ENCODE peak calls at places on chromosomes 12 and 14, in nine cellular contexts. J is islet precursor cell; D is retina; S is NCI-H1092 treated with DMSO at 0.1 percent for 48 hours; G is midbrain; I is OCI-LY7; E is stimulated activated CD4-positive, alpha-beta T cell treated with anti-CD3 and anti-CD28 coated beads, TNF-alpha, amount 100 ng/mL, for 4 hours; C is endothelial cell; A is gastrocnemius medialis. O is an unnamed sample.

GRCh38 chr14:64770751-64771150 is 66.5 kb downstream of the PLEKHG3 start:
- DNase-seq in J (no peak), D (no peak), S (no peak), G (no peak), I (no peak), E (no peak), C (no peak), A (no peak), O (no peak)

GRCh38 chr14:95675486-95675885 is 10.7 kb upstream of the TCL1B start:
- DNase-seq in J (no peak), D (peak; percentile 74), S (no peak), G (no peak), I (no peak), E (no peak), C (no peak), A (no peak), O (no peak)

GRCh38 chr12:104138747-104139186 is 757 bp upstream of the NFYB start:
- DNase-seq in J (peak; percentile 66), D (no peak), S (no peak), G (no peak), I (no peak), E (no peak), C (peak; percentile 10), A (peak; percentile 6), O (no peak)

GRCh38 chr12:68630598-68630997 is 19.9 kb downstream of the RAP1B start:
- DNase-seq in J (no peak), D (no peak), S (no peak), G (no peak), I (peak; percentile 53), E (no peak), C (no peak), A (no peak), O (no peak)

GRCh38 chr14:88682495-88683114 is 110.1 kb downstream of the EML5 start:
- DNase-seq in J (peak; percentile 89), D (no peak), S (no peak), G (no peak), I (no peak), E (no peak), C (no peak), A (no peak), O (peak; percentile 2)

GRCh38 chr12:105444809-105445102 is 114.3 kb downstream of the C12orf75 start:
- DNase-seq in J (no peak), D (no peak), S (no peak), G (no peak), I (no peak), E (no peak), C (no peak), A (no peak), O (no peak)

GRCh38 chr14:50366589-50366988 is 30.1 kb downstream of the CDKL1 start:
- DNase-seq in J (no peak), D (no peak), S (no peak), G (no peak), I (no peak), E (no peak), C (no peak), A (no peak), O (no peak)

GRCh38 chr12:123487428-123487827 is 29.5 kb downstream of the SNRNP35 start:
- DNase-seq in J (no peak), D (no peak), S (no peak), G (no peak), I (no peak), E (no peak), C (no peak), A (no peak), O (no peak)

GRCh38 chr14:104467641-104468040 is 111.9 kb upstream of the C14orf180 start:
- DNase-seq in J (peak; percentile 41), D (no peak), S (no peak), G (no peak), I (no peak), E (no peak), C (no peak), A (no peak), O (no peak)

GRCh38 chr12:48022676-48023385 is 18.6 kb upstream of the COL2A1 start:
- DNase-seq in J (peak; percentile 66), D (no peak), S (peak; percentile 15), G (no peak), I (no peak), E (no peak), C (no peak), A (no peak), O (no peak)

GRCh38 chr12:80622271-80622670 is 85.2 kb upstream of the MYF6 start:
- DNase-seq in J (no peak), D (no peak), S (no peak), G (no peak), I (peak; percentile 7), E (no peak), C (no peak), A (no peak), O (peak; percentile 24)

GRCh38 chr12:123894823-123895338 is 77.8 kb downstream of the CCDC92 start:
- DNase-seq in J (no peak), D (no peak), S (no peak), G (no peak), I (no peak), E (no peak), C (no peak), A (no peak), O (peak; percentile 23)

GRCh38 chr12:85949253-85949652 is 75.2 kb downstream of the NTS start:
- DNase-seq in J (no peak), D (no peak), S (no peak), G (no peak), I (no peak), E (no peak), C (no peak), A (no peak), O (no peak)

GRCh38 chr14:55097894-55098560 is 31.0 kb upstream of the LGALS3 start:
- DNase-seq in J (no peak), D (no peak), S (no peak), G (peak; percentile 18), I (peak; percentile 41), E (no peak), C (no peak), A (peak; percentile 14), O (no peak)